ENCODE peak calls at places on chromosomes 13 and 19, in four cellular contexts. R is fibroblast of lung, A is K562, Q is endodermal cell. X is an unnamed sample.

GRCh38 chr19:20078696-20079095 is 896 bp downstream of the ZNF90 start:
- DNase-seq in R (peak; percentile 31), A (no peak), Q (peak; percentile 75), X (peak; percentile 43)

GRCh38 chr13:43493496-43494000 is 293.2 kb downstream of the ENOX1 start:
- DNase-seq in R (no peak), A (no peak), Q (no peak), X (no peak)

GRCh38 chr13:77500094-77500493 is 35.4 kb upstream of the SCEL start:
- DNase-seq in R (no peak), A (no peak), Q (no peak), X (no peak)

GRCh38 chr19:51821921-51822716 is 27.2 kb downstream of the FPR3 start:
- DNase-seq in R (no peak), A (no peak), Q (no peak), X (no peak)

GRCh38 chr19:2015611-2015950 is at the start of gene BTBD2:
- DNase-seq in R (peak; percentile 84), A (no peak), Q (peak; percentile 72), X (no peak)

GRCh38 chr19:34975056-34975455 is 11.0 kb upstream of the ZNF792 start:
- DNase-seq in R (no peak), A (no peak), Q (peak; percentile 35), X (no peak)

GRCh38 chr13:24727731-24728601 is 36.0 kb upstream of the RNF17 start:
- DNase-seq in R (peak; percentile 74), A (peak; percentile 54), Q (peak; percentile 86), X (peak; percentile 98)

GRCh38 chr13:34017231-34017630 is 199.3 kb downstream of the RFC3 start:
- DNase-seq in R (no peak), A (no peak), Q (no peak), X (no peak)

GRCh38 chr19:584240-585001 is 5.3 kb upstream of the HCN2 start:
- DNase-seq in R (no peak), A (peak; percentile 73), Q (peak; percentile 93), X (peak; percentile 98)

DNA sequence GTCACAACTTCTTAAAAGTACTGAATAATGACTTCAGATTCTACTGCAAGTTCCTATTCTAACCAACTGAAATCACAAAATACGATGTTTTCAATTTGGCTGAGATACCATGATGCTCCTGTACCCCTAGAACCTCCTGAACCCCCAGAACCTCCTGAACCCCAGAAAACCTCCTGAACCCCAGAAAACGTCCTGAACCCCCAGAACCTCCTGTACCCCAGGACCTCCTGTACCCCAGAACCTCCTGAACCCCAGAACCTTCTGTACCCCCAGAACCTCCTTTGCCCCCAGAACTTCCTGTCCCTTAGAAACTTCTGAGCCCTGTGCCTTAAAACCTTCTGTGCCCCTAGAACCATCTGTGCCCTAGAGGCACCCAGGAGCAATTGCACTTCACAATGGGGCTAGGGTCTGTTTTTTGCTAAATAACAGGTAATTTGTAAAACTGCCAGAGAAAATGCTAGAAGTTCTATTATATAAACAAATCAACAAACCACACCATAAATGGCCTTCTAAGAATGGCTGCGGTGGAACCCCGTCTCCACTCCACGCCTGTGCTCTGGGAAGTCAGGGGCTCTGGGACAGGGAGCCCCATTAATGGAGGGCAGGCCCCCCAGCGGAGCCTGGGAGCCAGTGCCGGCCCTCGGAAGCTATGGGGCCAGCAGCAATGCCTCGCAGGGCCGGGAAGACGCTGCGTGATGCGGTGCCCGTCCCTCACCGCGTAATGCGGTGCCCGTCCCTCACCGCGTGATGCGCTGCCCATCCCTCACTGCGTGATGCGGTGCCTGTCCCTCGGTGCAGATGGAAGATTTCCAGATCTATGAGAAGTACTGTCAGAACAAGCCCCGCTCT is 21.3 kb upstream of the F7 start:
- DNase-seq in R (no peak), A (no peak), Q (no peak), X (no peak)
- TF ChIP-seq CTCF in R (peak; percentile 13), A (no peak), Q (peak; percentile 63), X (no peak)

GRCh38 chr13:27691207-27691606 is 69.5 kb downstream of the POLR1D start:
- DNase-seq in R (no peak), A (no peak), Q (no peak), X (no peak)
- H3K27me3 ChIP-seq in R (no peaks in the 10 kb centered on the region), A (no peaks in the 10 kb centered on the region), Q (peaks cover 11% of the 10 kb centered on the region), X (no peaks in the 10 kb centered on the region)

GRCh38 chr19:55503447-55504251 is 15.4 kb downstream of the SSC5D start:
- DNase-seq in R (peak; percentile 83), A (peak; percentile 98), Q (peak; percentile 98), X (peak; percentile 100)
- H3K27ac ChIP-seq in R (peak overlapping the region; percentile 67), A (peak overlapping the region; percentile 61), Q (no peak overlapping the region), X (peak overlapping the region; percentile 71)

DNA sequence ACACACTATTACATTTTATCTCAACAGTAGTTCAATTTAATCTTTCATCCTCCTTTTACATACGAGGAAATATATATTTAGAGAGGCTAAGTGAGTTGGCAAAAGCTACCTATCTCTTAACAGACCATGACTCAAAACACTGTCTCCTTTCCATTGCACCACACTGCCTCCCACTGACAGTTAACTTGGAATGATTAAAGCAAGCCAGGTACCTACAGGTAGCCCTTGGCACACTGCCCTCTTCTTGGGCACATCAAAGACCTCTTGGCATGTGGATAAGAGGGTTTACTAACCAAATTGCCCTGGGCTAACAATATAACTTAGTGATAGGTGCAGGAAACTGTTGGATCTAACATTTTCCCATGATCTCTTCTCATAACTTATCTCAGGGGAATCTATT is 1.9 kb downstream of the ABHD13 start:
- DNase-seq in R (no peak), A (no peak), Q (peak; percentile 52), X (no peak)
- TF ChIP-seq CTCF in R (no peak), A (no peak), Q (no peak), X (no peak)

GRCh38 chr13:112222971-112223370 is 153.2 kb upstream of the SPACA7 start:
- DNase-seq in R (no peak), A (no peak), Q (no peak), X (no peak)

GRCh38 chr13:112220296-112220875 is 153.4 kb downstream of the SOX1 start:
- DNase-seq in R (no peak), A (no peak), Q (no peak), X (peak; percentile 63)

GRCh38 chr13:112219753-112220152 is 152.8 kb downstream of the SOX1 start:
- DNase-seq in R (no peak), A (no peak), Q (no peak), X (no peak)

GRCh38 chr13:112218416-112218815 is 151.5 kb downstream of the SOX1 start:
- DNase-seq in R (no peak), A (no peak), Q (no peak), X (no peak)

DNA sequence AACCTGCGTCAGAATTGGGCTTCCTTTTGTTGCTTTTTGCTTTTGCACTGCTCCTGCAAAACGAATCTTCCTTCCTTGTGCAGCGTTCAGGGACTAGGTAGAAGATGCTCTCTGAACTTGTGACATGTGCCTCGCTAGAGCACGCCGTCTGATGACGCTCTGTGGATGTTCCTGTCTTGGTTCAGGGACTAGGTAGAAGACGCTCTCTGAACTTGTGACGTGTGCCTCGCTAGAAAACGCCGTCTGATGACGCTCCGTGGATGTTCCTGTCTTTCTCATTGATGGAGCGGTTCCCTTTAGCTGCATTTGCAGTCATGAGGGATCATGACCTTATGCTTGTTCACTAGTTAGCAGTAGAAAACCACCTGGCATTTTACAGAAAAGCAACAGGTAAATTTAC is 154.0 kb downstream of the SOX1 start:
- DNase-seq in R (no peak), A (no peak), Q (no peak), X (no peak)
- H3K27me3 ChIP-seq in R (no peaks in the 10 kb centered on the region), A (peaks cover 2% of the 10 kb centered on the region), Q (peaks cover 5% of the 10 kb centered on the region), X (no peaks in the 10 kb centered on the region)

DNA sequence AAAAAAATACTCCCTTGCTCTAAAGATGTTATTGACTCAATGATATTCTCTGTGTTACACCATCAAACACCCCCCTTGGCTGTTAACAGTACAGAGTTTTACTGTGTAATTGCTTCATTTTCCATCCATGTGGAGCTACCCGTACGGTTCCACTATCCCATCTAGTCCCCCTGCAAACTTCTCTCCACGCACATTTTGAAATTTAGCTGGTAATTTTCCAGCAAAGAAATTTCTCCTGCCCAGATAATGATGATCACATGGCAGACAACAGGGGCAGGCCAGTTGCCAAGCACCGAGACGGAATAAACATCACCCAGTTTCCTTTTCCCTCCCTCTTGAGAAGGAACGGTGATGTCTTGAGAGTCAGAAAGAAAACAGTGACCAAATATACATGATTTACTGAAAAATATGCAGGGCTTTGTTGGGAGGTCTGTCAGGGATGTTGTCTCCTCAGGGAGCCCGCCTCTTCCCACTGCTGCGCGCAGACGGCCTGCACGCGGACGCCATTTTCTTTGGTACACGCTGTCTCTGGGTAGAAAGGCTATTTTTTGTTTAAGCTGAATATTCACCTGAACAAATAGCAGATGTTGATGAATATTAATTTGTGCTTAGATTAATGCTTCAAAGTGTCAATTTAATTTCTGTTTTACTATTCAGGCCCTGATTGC is 109.9 kb downstream of the OLFM4 start:
- DNase-seq in R (no peak), A (no peak), Q (no peak), X (no peak)
- H3K27ac ChIP-seq in R (peak overlapping the region; percentile 15), A (no peak overlapping the region), Q (no peak overlapping the region), X (no peak overlapping the region)

X was measured in osteoblast.